ENCODE peak calls at places on chromosomes 5 and 9, in four cellular contexts. U, Q, L and H are unnamed samples.

GRCh38 chr5:59036274-59036961 is 453.5 kb downstream of the RAB3C start:
- DNase-seq in U (no peak), L (no peak), Q (peak; percentile 64), H (peak; percentile 59)

GRCh38 chr9:89435315-89435823 is 62.5 kb downstream of the SEMA4D start:
- DNase-seq in L (peak; percentile 93), U (peak; percentile 54), Q (peak; percentile 83), H (no peak)

GRCh38 chr5:38755171-38755570 is 90.6 kb upstream of the OSMR start:
- DNase-seq in U (no peak), L (no peak), Q (no peak), H (no peak)

GRCh38 chr5:57476743-57477142 is 5.9 kb downstream of the ACTBL2 start:
- DNase-seq in U (no peak), Q (no peak), L (no peak), H (no peak)

GRCh38 chr5:121156565-121156964 is 692.5 kb downstream of the PRR16 start:
- DNase-seq in Q (no peak), L (no peak), U (no peak), H (no peak)

GRCh38 chr9:96171749-96172148 is 130.2 kb downstream of the HSD17B3 start:
- DNase-seq in Q (no peak), L (no peak), U (no peak), H (no peak)

GRCh38 chr9:3528466-3528865 is 2.7 kb upstream of the RFX3 start:
- DNase-seq in L (no peak), Q (no peak), U (peak; percentile 30), H (peak; percentile 9)

GRCh38 chr5:173324115-173325001 is 3.9 kb downstream of the STC2 start:
- DNase-seq in U (no peak), L (no peak), Q (no peak), H (no peak)

GRCh38 chr5:77358566-77359205 is 133.4 kb downstream of the WDR41 start:
- DNase-seq in L (no peak), Q (no peak), U (no peak), H (no peak)

GRCh38 chr5:14930486-14930885 is 58.9 kb upstream of the ANKH start:
- DNase-seq in Q (no peak), L (no peak), U (no peak), H (no peak)

GRCh38 chr9:36050472-36050871 is 13.8 kb downstream of the RECK start:
- DNase-seq in Q (no peak), L (no peak), U (no peak), H (no peak)

GRCh38 chr5:93735378-93735777 is 6.0 kb downstream of the POU5F2 start:
- DNase-seq in Q (no peak), U (no peak), L (no peak), H (no peak)

GRCh38 chr5:133556551-133556950 is 55.8 kb downstream of the FSTL4 start:
- DNase-seq in L (no peak), U (no peak), Q (no peak), H (no peak)

GRCh38 chr5:158739941-158740340 is 359.8 kb downstream of the EBF1 start:
- DNase-seq in Q (no peak), U (no peak), L (no peak), H (no peak)

GRCh38 chr9:77022783-77023440 is 3.5 kb downstream of the FOXB2 start:
- DNase-seq in L (no peak), U (no peak), Q (no peak), H (no peak)

GRCh38 chr9:91078041-91078441 is 276.4 kb downstream of the SYK start:
- DNase-seq in L (no peak), Q (no peak), U (no peak), H (no peak)

GRCh38 chr9:128687453-128687852 is 1.6 kb upstream of the SET start:
- DNase-seq in L (no peak), Q (peak; percentile 7), U (no peak), H (no peak)

GRCh38 chr9:82590845-82591244 is 472.1 kb downstream of the RASEF start:
- DNase-seq in Q (no peak), L (no peak), U (no peak), H (no peak)

GRCh38 chr5:109939109-109939682 is 249.5 kb downstream of the MAN2A1 start:
- DNase-seq in U (no peak), Q (no peak), L (no peak), H (no peak)

GRCh38 chr5:140108093-140109049 is 5.5 kb upstream of the PURA start:
- DNase-seq in Q (peak; percentile 48), L (peak; percentile 67), U (peak; percentile 42), H (peak; percentile 18)

GRCh38 chr9:38186372-38187115 is 117.5 kb upstream of the SHB start:
- DNase-seq in L (no peak), U (no peak), Q (no peak), H (no peak)

GRCh38 chr9:72065076-72065475 is 4.7 kb upstream of the C9orf57 start:
- DNase-seq in U (no peak), Q (no peak), L (no peak), H (no peak)

GRCh38 chr9:37549527-37549926 is 26.7 kb downstream of the FBXO10 start:
- DNase-seq in Q (no peak), L (no peak), U (no peak), H (no peak)

GRCh38 chr5:15901151-15901550 is 278.4 kb downstream of the MARCHF11 start:
- DNase-seq in L (no peak), U (no peak), Q (no peak), H (no peak)

GRCh38 chr9:117927354-117927753 is 223.2 kb downstream of the TLR4 start:
- DNase-seq in Q (no peak), U (peak; percentile 26), L (no peak), H (no peak)

GRCh38 chr5:1344975-1345838 is at the start of gene CLPTM1L:
- DNase-seq in L (peak; percentile 93), U (peak; percentile 94), Q (peak; percentile 86), H (peak; percentile 86)

GRCh38 chr5:1342268-1342667 is 2.6 kb downstream of the CLPTM1L start:
- DNase-seq in L (peak; percentile 8), U (no peak), Q (no peak), H (no peak)

GRCh38 chr5:1343931-1344901 is 683 bp downstream of the CLPTM1L start:
- DNase-seq in Q (no peak), L (peak; percentile 60), U (peak; percentile 42), H (no peak)

GRCh38 chr5:1341863-1342262 is 3.0 kb downstream of the CLPTM1L start:
- DNase-seq in L (peak; percentile 11), U (peak; percentile 91), Q (no peak), H (no peak)

DNA sequence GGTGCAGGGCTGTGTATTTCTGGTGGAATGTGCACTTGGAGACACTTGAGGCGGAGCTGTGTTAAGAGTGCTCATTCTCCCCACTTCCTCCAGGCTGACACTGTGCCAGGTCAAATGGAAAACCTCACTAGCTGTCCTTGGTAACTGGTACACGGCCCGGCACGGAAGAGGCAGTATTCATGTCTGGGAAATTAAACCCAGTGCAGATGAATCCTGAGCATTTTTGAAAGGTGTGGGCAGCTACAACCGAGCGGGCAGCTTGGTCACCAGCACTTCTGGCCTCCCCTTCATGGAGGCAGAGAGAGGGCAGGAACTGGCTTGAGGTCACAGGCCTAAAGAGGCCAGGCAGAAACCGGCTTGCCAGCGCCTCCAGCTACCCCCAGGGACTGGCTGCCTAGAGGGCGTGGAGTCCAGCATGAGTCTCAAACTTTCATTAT is 1.6 kb downstream of the CLPTM1L start:
- DNase-seq in Q (peak; percentile 75), U (peak; percentile 47), L (peak; percentile 34), H (no peak)
- H3K4me3 ChIP-seq in Q (no peak overlapping the region), U (peak overlapping the region; percentile 89), L (no peak overlapping the region), H (no peak overlapping the region)

GRCh38 chr9:93978498-93978897 is 23.3 kb upstream of the BARX1 start:
- DNase-seq in L (no peak), U (no peak), Q (no peak), H (no peak)
- H3K4me1 ChIP-seq in L (no peaks in the 10 kb centered on the region), U (no peaks in the 10 kb centered on the region), Q (no peaks in the 10 kb centered on the region), H (no peaks in the 10 kb centered on the region)

GRCh38 chr5:153629027-153629426 is 138.6 kb downstream of the GRIA1 start:
- DNase-seq in L (no peak), Q (peak; percentile 46), U (peak; percentile 72), H (no peak)
- TF ChIP-seq CTCF in L (no peak), Q (no peak), U (peak; percentile 69), H (no peak)

GRCh38 chr5:75512383-75513074 is 838 bp downstream of the POLK start:
- DNase-seq in U (no peak), L (no peak), Q (no peak), H (no peak)
- H3K4me3 ChIP-seq in U (peak overlapping the region; percentile 91), L (peak overlapping the region; percentile 71), Q (peak overlapping the region; percentile 52), H (peak overlapping the region; percentile 72)

DNA sequence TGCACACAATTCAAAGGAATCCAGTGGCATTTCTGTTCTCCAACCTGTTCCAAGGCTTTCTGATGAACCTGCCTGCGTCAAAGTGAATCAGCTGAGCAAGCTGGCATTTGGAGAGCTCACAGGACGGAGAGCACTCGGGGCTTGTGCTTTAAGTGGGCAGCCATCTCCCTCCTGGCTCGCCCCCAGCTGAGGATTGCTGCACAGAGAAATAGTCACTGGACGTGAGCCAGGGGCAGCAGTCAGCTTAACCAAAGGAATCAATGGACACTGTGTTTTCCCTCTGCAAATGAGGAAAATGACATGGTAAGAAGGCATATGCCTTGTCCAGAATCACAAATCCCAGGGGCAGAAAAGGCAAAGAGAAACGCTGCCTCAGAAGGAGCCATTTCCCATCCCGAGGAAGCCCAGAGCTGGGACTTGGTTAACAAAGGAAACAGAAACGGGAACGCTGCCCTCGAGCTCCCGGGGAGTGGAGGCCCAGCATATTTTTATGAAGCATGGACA is 299.4 kb downstream of the ZSWIM6 start:
- DNase-seq in L (no peak), U (no peak), Q (no peak), H (no peak)
- H3K4me1 ChIP-seq in L (no peaks in the 10 kb centered on the region), U (no peaks in the 10 kb centered on the region), Q (no peaks in the 10 kb centered on the region), H (no peaks in the 10 kb centered on the region)

DNA sequence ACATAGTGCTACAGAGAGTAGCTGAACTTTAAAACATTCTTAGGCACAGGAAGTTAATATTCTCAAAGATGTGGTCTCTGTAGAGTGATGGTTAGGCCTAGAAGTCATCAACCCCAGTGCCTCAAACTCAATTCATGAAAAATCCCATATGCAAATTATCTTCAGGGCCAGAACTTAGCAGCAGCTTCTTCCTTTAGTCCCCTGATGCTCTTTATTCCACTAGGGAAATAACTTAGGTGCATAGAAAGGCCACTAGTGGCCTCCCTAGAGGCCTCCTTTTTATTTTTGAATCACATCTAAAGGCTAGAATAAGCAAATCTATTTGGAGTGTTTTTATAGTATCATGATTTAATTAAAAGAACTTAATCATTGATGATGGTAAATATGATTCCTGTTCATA is 88.3 kb downstream of the GIN1 start:
- DNase-seq in Q (no peak), U (no peak), L (no peak), H (no peak)
- TF ChIP-seq CTCF in Q (no peak), U (peak; percentile 56), L (no peak), H (no peak)

DNA sequence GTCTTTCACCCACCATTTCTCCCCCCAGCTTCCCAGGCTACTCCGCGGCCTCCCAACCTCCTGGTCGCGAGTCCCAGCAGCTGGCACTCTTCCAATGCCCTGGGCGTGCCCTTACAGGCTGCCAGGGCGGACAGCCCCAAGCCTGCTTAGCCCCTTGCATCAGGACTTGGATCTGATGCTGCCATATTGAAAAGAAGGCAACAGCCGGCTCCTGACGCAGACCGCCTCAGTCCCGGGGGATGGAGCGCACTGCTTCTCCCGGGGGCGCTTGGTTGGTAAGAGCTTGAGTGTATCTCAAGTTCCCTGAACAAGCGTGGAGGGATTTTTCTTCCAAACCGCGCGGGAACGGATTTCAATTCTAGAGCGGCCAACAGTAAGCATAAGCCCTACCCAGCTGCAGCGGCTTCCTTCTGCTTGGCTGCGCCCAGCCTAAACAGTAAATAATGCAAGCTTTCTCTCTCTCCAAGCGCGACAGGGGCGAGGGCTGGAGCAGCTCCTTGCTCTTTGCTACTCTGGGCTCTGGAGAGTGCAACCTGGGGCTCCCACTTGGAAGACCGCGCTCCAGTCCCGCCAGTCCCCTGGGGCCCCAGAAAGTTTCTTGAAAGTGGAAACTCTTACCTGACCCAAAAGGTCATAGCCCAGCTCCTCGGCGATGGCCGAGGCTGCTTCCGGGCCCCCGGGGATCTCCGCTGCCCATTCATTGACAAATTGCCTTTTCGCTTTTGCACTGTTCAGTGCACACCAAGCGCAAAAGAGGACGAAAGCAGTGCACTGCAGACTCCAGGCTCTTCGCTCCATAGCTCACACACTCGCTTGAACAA is 593 bp downstream of the PCSK1 start:
- DNase-seq in L (no peak), U (no peak), Q (no peak), H (no peak)
- H3K4me3 ChIP-seq in L (no peak overlapping the region), U (no peak overlapping the region), Q (no peak overlapping the region), H (no peak overlapping the region)